ENCODE peak calls at places on chromosome 10, in four cellular contexts. J is A549, N is NCI-H1694, P is Caki2. T is an unnamed sample.
A peak's percentile ranks its signal among the peaks of the same experiment; 100 is the strongest.

GRCh38 chr10:82969405-82969804 is 1094.4 kb downstream of the NRG3 start:
- DNase-seq in J (no peak), N (no peak), P (peak; percentile 5), T (no peak)

GRCh38 chr10:11535376-11535959 is 76.0 kb downstream of the USP6NL start:
- DNase-seq in P (no peak), N (no peak), J (no peak), T (no peak)

GRCh38 chr10:97131041-97131659 is 54.6 kb downstream of the SLIT1 start:
- DNase-seq in J (no peak), P (no peak), N (no peak), T (no peak)

GRCh38 chr10:102347236-102347828 is 48.2 kb upstream of the NFKB2 start:
- DNase-seq in J (peak; percentile 58), P (peak; percentile 79), N (peak; percentile 4), T (peak; percentile 42)

GRCh38 chr10:100995171-100995570 is 4.4 kb upstream of the LZTS2 start:
- DNase-seq in P (no peak), J (no peak), N (no peak), T (no peak)

GRCh38 chr10:47348661-47349470 is 703 bp downstream of the RBP3 start:
- DNase-seq in J (no peak), P (no peak), N (no peak), T (no peak)

GRCh38 chr10:17747883-17748550 is 4.0 kb upstream of the TMEM236 start:
- DNase-seq in P (no peak), J (no peak), N (no peak), T (no peak)

GRCh38 chr10:98302711-98303365 is 34.8 kb upstream of the LOXL4 start:
- DNase-seq in N (no peak), P (no peak), J (no peak), T (no peak)

GRCh38 chr10:49356945-49357344 is 38.9 kb downstream of the DRGX start:
- DNase-seq in P (no peak), J (no peak), N (no peak), T (no peak)

GRCh38 chr10:122485670-122486069 is 24.3 kb downstream of the HTRA1 start:
- DNase-seq in J (no peak), N (no peak), P (no peak), T (no peak)

T was measured in cerebellum.